ENCODE peak calls at places on chromosomes 16 and 17, in ten cellular contexts. A, I, D, Q, O, F, P, Y, T and U are unnamed samples.

GRCh38 chr16:87550510-87550961 is 51.8 kb upstream of the JPH3 start:
- DNase-seq in A (peak; percentile 8), I (no peak), D (no peak), Q (peak; percentile 55), O (no peak), F (peak; percentile 88), P (peak; percentile 40), Y (no peak), T (peak; percentile 64), U (peak; percentile 46)

GRCh38 chr16:85252461-85252860 is 140.2 kb upstream of the CIBAR2 start:
- DNase-seq in A (no peak), I (no peak), D (no peak), Q (no peak), O (no peak), F (no peak), P (no peak), Y (no peak), T (no peak), U (no peak)

GRCh38 chr17:49498037-49498615 is 3.0 kb downstream of the NGFR start:
- DNase-seq in A (no peak), I (no peak), D (no peak), Q (peak; percentile 38), O (no peak), F (no peak), P (no peak), Y (no peak), T (no peak), U (no peak)

GRCh38 chr16:84228321-84228838 is 11.4 kb downstream of the KCNG4 start:
- DNase-seq in A (peak; percentile 28), I (no peak), D (peak; percentile 89), Q (no peak), O (peak; percentile 89), F (peak; percentile 95), P (peak; percentile 71), Y (peak; percentile 83), T (peak; percentile 78), U (peak; percentile 82)

GRCh38 chr17:17669081-17669850 is 12.0 kb upstream of the RAI1 start:
- DNase-seq in A (no peak), I (no peak), D (peak; percentile 71), Q (no peak), O (peak; percentile 45), F (no peak), P (no peak), Y (no peak), T (no peak), U (no peak)

GRCh38 chr17:78576389-78577112 is 645 bp downstream of the DNAH17 start:
- DNase-seq in A (no peak), I (no peak), D (no peak), Q (no peak), O (no peak), F (no peak), P (no peak), Y (no peak), T (no peak), U (peak; percentile 32)

GRCh38 chr16:4613636-4614570 is 785 bp downstream of the UBALD1 start:
- DNase-seq in A (no peak), I (no peak), D (peak; percentile 52), Q (peak; percentile 70), O (peak; percentile 48), F (peak; percentile 79), P (peak; percentile 39), Y (peak; percentile 69), T (peak; percentile 73), U (peak; percentile 35)

GRCh38 chr17:65434251-65434650 is 127.2 kb downstream of the AXIN2 start:
- DNase-seq in A (no peak), I (no peak), D (peak; percentile 27), Q (no peak), O (no peak), F (no peak), P (no peak), Y (no peak), T (no peak), U (no peak)

GRCh38 chr16:6634151-6634550 is 698.5 kb upstream of the RBFOX1 start:
- DNase-seq in A (no peak), I (no peak), D (no peak), Q (no peak), O (no peak), F (no peak), P (no peak), Y (no peak), T (no peak), U (no peak)

GRCh38 chr16:21302898-21303528 is 24.9 kb upstream of the CRYM start:
- DNase-seq in A (peak; percentile 96), I (no peak), D (peak; percentile 72), Q (no peak), O (peak; percentile 93), F (no peak), P (no peak), Y (no peak), T (no peak), U (no peak)

GRCh38 chr17:55219939-55220338 is 44.8 kb upstream of the HLF start:
- DNase-seq in A (no peak), I (no peak), D (no peak), Q (no peak), O (no peak), F (no peak), P (no peak), Y (no peak), T (no peak), U (no peak)

GRCh38 chr17:50117202-50118040 is 12.5 kb downstream of the SAMD14 start:
- DNase-seq in A (no peak), I (no peak), D (peak; percentile 70), Q (peak; percentile 90), O (peak; percentile 35), F (peak; percentile 89), P (peak; percentile 72), Y (no peak), T (peak; percentile 88), U (no peak)

GRCh38 chr16:13332713-13333255 is 431.4 kb downstream of the SHISA9 start:
- DNase-seq in A (no peak), I (no peak), D (no peak), Q (no peak), O (no peak), F (no peak), P (no peak), Y (no peak), T (no peak), U (no peak)

GRCh38 chr16:35730251-35730650 is 2270.8 kb downstream of the TP53TG3F start:
- DNase-seq in A (no peak), I (no peak), D (no peak), Q (no peak), O (no peak), F (no peak), P (no peak), Y (no peak), T (no peak), U (no peak)

GRCh38 chr16:35725949-35726348 is 2266.5 kb downstream of the TP53TG3F start:
- DNase-seq in A (no peak), I (no peak), D (no peak), Q (no peak), O (no peak), F (no peak), P (no peak), Y (no peak), T (no peak), U (no peak)

DNA sequence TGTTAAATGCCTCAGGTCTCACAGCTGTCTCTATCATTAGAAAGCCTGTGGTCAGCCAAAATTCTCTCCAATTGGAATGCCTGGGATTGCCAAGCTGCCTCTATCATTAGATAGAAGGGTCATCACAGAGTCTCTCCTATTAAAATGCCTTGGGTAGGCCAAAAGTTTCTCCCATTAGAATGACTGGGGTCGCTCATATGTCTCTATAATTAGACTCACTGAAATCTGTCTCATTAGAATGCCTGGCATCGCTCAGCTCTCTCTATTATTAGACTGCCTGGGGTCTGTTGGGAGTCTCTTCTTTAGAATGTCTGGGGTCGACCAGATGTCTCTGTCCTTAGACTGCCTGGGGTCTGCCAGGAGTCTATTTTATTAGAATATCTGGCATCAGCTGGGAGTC is 2265.1 kb downstream of the TP53TG3F start:
- DNase-seq in A (no peak), I (no peak), D (no peak), Q (no peak), O (no peak), F (no peak), P (no peak), Y (no peak), T (no peak), U (no peak)
- H3K9me3 ChIP-seq in A (no peaks in the 10 kb centered on the region), I (peaks cover 10% of the 10 kb centered on the region), D (no peaks in the 10 kb centered on the region), Q (no peaks in the 10 kb centered on the region), O (peaks cover 5% of the 10 kb centered on the region), F (peaks cover 12% of the 10 kb centered on the region), P (no peaks in the 10 kb centered on the region), Y (peaks cover 5% of the 10 kb centered on the region), T (no peaks in the 10 kb centered on the region), U (peaks cover 25% of the 10 kb centered on the region)

GRCh38 chr17:29095439-29095838 is 52.5 kb downstream of the PIPOX start:
- DNase-seq in A (no peak), I (no peak), D (no peak), Q (no peak), O (no peak), F (no peak), P (no peak), Y (no peak), T (no peak), U (no peak)
- H3K36me3 ChIP-seq in A (peaks cover 4% of the 10 kb centered on the region), I (peaks cover 73% of the 10 kb centered on the region), D (peaks cover 32% of the 10 kb centered on the region), Q (peaks cover 88% of the 10 kb centered on the region), O (peaks cover 83% of the 10 kb centered on the region), F (peaks cover 36% of the 10 kb centered on the region), P (no peaks in the 10 kb centered on the region), Y (peaks cover 61% of the 10 kb centered on the region), T (no peaks in the 10 kb centered on the region), U (peaks cover 100% of the 10 kb centered on the region)

GRCh38 chr17:81427446-81428120 is 32.3 kb downstream of the BAHCC1 start:
- DNase-seq in A (no peak), I (no peak), D (no peak), Q (no peak), O (no peak), F (peak; percentile 89), P (no peak), Y (no peak), T (no peak), U (peak; percentile 76)
- H3K4me1 ChIP-seq in A (peaks cover 69% of the 10 kb centered on the region), I (peaks cover 18% of the 10 kb centered on the region), D (peaks cover 19% of the 10 kb centered on the region), Q (peaks cover 6% of the 10 kb centered on the region), O (peaks cover 25% of the 10 kb centered on the region), F (no peaks in the 10 kb centered on the region), P (peaks cover 32% of the 10 kb centered on the region), Y (peaks cover 60% of the 10 kb centered on the region), T (peaks cover 41% of the 10 kb centered on the region), U (peaks cover 66% of the 10 kb centered on the region)

GRCh38 chr16:68574479-68574878 is 35.4 kb downstream of the ZFP90 start:
- DNase-seq in A (no peak), I (no peak), D (no peak), Q (no peak), O (no peak), F (no peak), P (no peak), Y (no peak), T (no peak), U (no peak)
- H3K9me3 ChIP-seq in A (peaks cover 4% of the 10 kb centered on the region), I (peaks cover 25% of the 10 kb centered on the region), D (peaks cover 2% of the 10 kb centered on the region), Q (no peaks in the 10 kb centered on the region), O (peaks cover 65% of the 10 kb centered on the region), F (peaks cover 36% of the 10 kb centered on the region), P (no peaks in the 10 kb centered on the region), Y (peaks cover 51% of the 10 kb centered on the region), T (peaks cover 6% of the 10 kb centered on the region), U (peaks cover 100% of the 10 kb centered on the region)